ENCODE peak calls at places on chromosomes 12 and 14, in six cellular contexts. One of them, this sample, is unnamed.
A peak's percentile ranks its signal among the peaks of the same experiment; 100 is the strongest.

GRCh38 chr12:64181504-64182291 is 40.4 kb downstream of the KICS2 start:
- DNase-seq in astrocyte: peak; percentile 99
- DNase-seq in nephron progenitor cell: peak; percentile 6
- DNase-seq in H9: peak; percentile 45
- DNase-seq in activated CD4-positive, alpha-beta T cell treated with anti-CD3 and anti-CD28 coated beads for 4 hours: no peak
- DNase-seq in AG08395: peak; percentile 87
- DNase-seq in this sample: peak; percentile 53

GRCh38 chr14:63266106-63266505 is 52.6 kb downstream of the GPHB5 start:
- DNase-seq in astrocyte: peak; percentile 35
- DNase-seq in nephron progenitor cell: no peak
- DNase-seq in H9: peak; percentile 63
- DNase-seq in activated CD4-positive, alpha-beta T cell treated with anti-CD3 and anti-CD28 coated beads for 4 hours: no peak
- DNase-seq in AG08395: no peak
- DNase-seq in this sample: no peak

GRCh38 chr12:42967850-42968249 is 378.3 kb upstream of the PRICKLE1 start:
- DNase-seq in astrocyte: no peak
- DNase-seq in nephron progenitor cell: no peak
- DNase-seq in H9: no peak
- DNase-seq in activated CD4-positive, alpha-beta T cell treated with anti-CD3 and anti-CD28 coated beads for 4 hours: no peak
- DNase-seq in AG08395: no peak
- DNase-seq in this sample: no peak

GRCh38 chr12:12336049-12336411 is 14.0 kb downstream of the MANSC1 start:
- DNase-seq in astrocyte: peak; percentile 78
- DNase-seq in nephron progenitor cell: no peak
- DNase-seq in H9: no peak
- DNase-seq in activated CD4-positive, alpha-beta T cell treated with anti-CD3 and anti-CD28 coated beads for 4 hours: no peak
- DNase-seq in AG08395: no peak
- DNase-seq in this sample: no peak

GRCh38 chr12:121176826-121177529 is 33.0 kb upstream of the P2RX4 start:
- DNase-seq in astrocyte: no peak
- DNase-seq in nephron progenitor cell: no peak
- DNase-seq in H9: no peak
- DNase-seq in activated CD4-positive, alpha-beta T cell treated with anti-CD3 and anti-CD28 coated beads for 4 hours: no peak
- DNase-seq in AG08395: no peak
- DNase-seq in this sample: no peak

GRCh38 chr12:802242-802995 is 50.0 kb downstream of the WNK1 start:
- DNase-seq in astrocyte: no peak
- DNase-seq in nephron progenitor cell: no peak
- DNase-seq in H9: no peak
- DNase-seq in activated CD4-positive, alpha-beta T cell treated with anti-CD3 and anti-CD28 coated beads for 4 hours: no peak
- DNase-seq in AG08395: no peak
- DNase-seq in this sample: no peak

GRCh38 chr12:98403936-98404335 is 111.5 kb upstream of the TMPO start:
- DNase-seq in astrocyte: no peak
- DNase-seq in nephron progenitor cell: no peak
- DNase-seq in H9: no peak
- DNase-seq in activated CD4-positive, alpha-beta T cell treated with anti-CD3 and anti-CD28 coated beads for 4 hours: no peak
- DNase-seq in AG08395: no peak
- DNase-seq in this sample: no peak

GRCh38 chr12:114131824-114132223 is 165.7 kb upstream of the RBM19 start:
- DNase-seq in astrocyte: no peak
- DNase-seq in nephron progenitor cell: no peak
- DNase-seq in H9: peak; percentile 45
- DNase-seq in activated CD4-positive, alpha-beta T cell treated with anti-CD3 and anti-CD28 coated beads for 4 hours: no peak
- DNase-seq in AG08395: peak; percentile 46
- DNase-seq in this sample: no peak

GRCh38 chr12:91332305-91332704 is 149.7 kb upstream of the DCN start:
- DNase-seq in astrocyte: no peak
- DNase-seq in nephron progenitor cell: no peak
- DNase-seq in H9: no peak
- DNase-seq in activated CD4-positive, alpha-beta T cell treated with anti-CD3 and anti-CD28 coated beads for 4 hours: no peak
- DNase-seq in AG08395: no peak
- DNase-seq in this sample: no peak

GRCh38 chr12:132342322-132342721 is 12.9 kb upstream of the GALNT9 start:
- DNase-seq in astrocyte: no peak
- DNase-seq in nephron progenitor cell: peak; percentile 61
- DNase-seq in H9: peak; percentile 80
- DNase-seq in activated CD4-positive, alpha-beta T cell treated with anti-CD3 and anti-CD28 coated beads for 4 hours: no peak
- DNase-seq in AG08395: no peak
- DNase-seq in this sample: no peak

This sample was measured in BE2C.